ENCODE peak calls at places on chromosomes 2 and 18, in eight cellular contexts. M is EL; O is posterior cingulate gyrus; C is GM12891; L is T-helper 2 cell; B is amygdala; K is activated naive CD4-positive, alpha-beta T cell; V is stimulated activated CD4-positive, alpha-beta T cell treated with anti-CD3 and anti-CD28 coated beads, Interleukin-12 subunit alpha, Interleukin-12 subunit beta, amount 100 ng/mL, for 24 hours. A is an unnamed sample.

GRCh38 chr2:63049291-63050185 is 1.1 kb upstream of the OTX1 start:
- DNase-seq in B (no peak), L (no peak), M (no peak), C (no peak), K (no peak), V (no peak), O (no peak), A (no peak)

GRCh38 chr2:3585239-3586109 is 9.4 kb upstream of the COLEC11 start:
- DNase-seq in L (no peak), V (no peak), C (no peak), B (no peak), O (no peak), M (peak), K (no peak), A (no peak)

GRCh38 chr2:137367361-137367760 is 596.9 kb upstream of the HNMT start:
- DNase-seq in V (no peak), O (no peak), L (no peak), B (no peak), K (no peak), M (peak), C (no peak), A (no peak)

GRCh38 chr2:133194068-133194655 is 374.1 kb downstream of the NCKAP5 start:
- DNase-seq in K (no peak), V (no peak), B (no peak), C (no peak), L (no peak), M (no peak), O (no peak), A (no peak)

GRCh38 chr2:15031745-15032240 is 399.3 kb downstream of the LRATD1 start:
- DNase-seq in C (no peak), O (no peak), V (no peak), L (no peak), K (no peak), B (no peak), M (no peak), A (no peak)

GRCh38 chr2:46815121-46815802 is 100.3 kb downstream of the MCFD2 start:
- DNase-seq in L (no peak), C (no peak), K (no peak), V (no peak), M (no peak), O (no peak), B (no peak), A (no peak)

GRCh38 chr2:64143154-64144056 is 815 bp downstream of the PELI1 start:
- DNase-seq in B (no peak), V (no peak), L (peak), C (peak), M (peak), K (peak), O (peak), A (peak)

GRCh38 chr2:7432426-7432825 is 515.2 kb downstream of the RNF144A start:
- DNase-seq in O (no peak), B (no peak), M (no peak), C (no peak), V (no peak), K (no peak), L (no peak), A (no peak)

GRCh38 chr2:158458617-158458920 is 1.8 kb downstream of the PKP4 start:
- DNase-seq in B (no peak), K (no peak), C (no peak), M (peak), O (no peak), V (no peak), L (no peak), A (no peak)

GRCh38 chr18:11741505-11742145 is 52.6 kb downstream of the GNAL start:
- DNase-seq in M (peak), V (no peak), L (no peak), O (no peak), B (no peak), K (no peak), C (no peak), A (no peak)

GRCh38 chr2:234494361-234495075 is 2.4 kb downstream of the ARL4C start:
- DNase-seq in C (no peak), B (no peak), V (no peak), O (no peak), L (no peak), M (no peak), K (no peak), A (no peak)

GRCh38 chr2:233133239-233133638 is 73.1 kb downstream of the INPP5D start:
- DNase-seq in K (no peak), O (no peak), B (no peak), C (no peak), M (no peak), V (no peak), L (no peak), A (no peak)

GRCh38 chr2:39375917-39376316 is 61.2 kb downstream of the MAP4K3 start:
- DNase-seq in B (no peak), V (no peak), C (no peak), M (no peak), O (no peak), L (no peak), K (no peak), A (no peak)

GRCh38 chr2:240925191-240925575 is 19.0 kb downstream of the CROCC2 start:
- DNase-seq in V (no peak), C (no peak), K (no peak), O (peak), M (no peak), L (no peak), B (no peak), A (no peak)

GRCh38 chr2:6233932-6234331 is 541.7 kb downstream of the SOX11 start:
- DNase-seq in O (no peak), K (no peak), B (no peak), C (no peak), M (no peak), V (no peak), L (no peak), A (no peak)

GRCh38 chr18:23798824-23799223 is 109.6 kb downstream of the LAMA3 start:
- DNase-seq in O (no peak), C (no peak), B (no peak), V (no peak), L (no peak), K (no peak), M (no peak), A (no peak)

GRCh38 chr2:27729614-27730013 is 41.9 kb upstream of the MRPL33 start:
- DNase-seq in O (no peak), V (no peak), B (no peak), K (no peak), M (no peak), C (no peak), L (no peak), A (no peak)

GRCh38 chr2:197195591-197195990 is 115.0 kb downstream of the ANKRD44 start:
- DNase-seq in B (no peak), K (no peak), V (no peak), M (no peak), C (no peak), L (no peak), O (no peak), A (no peak)

GRCh38 chr2:215332876-215333600 is 21.2 kb downstream of the ATIC start:
- DNase-seq in C (no peak), K (no peak), B (no peak), M (no peak), V (no peak), O (no peak), L (no peak), A (peak)

GRCh38 chr18:13370995-13371625 is 152.6 kb downstream of the LDLRAD4 start:
- DNase-seq in C (no peak), B (no peak), M (no peak), O (no peak), V (no peak), L (no peak), K (no peak), A (no peak)

GRCh38 chr2:241542278-241542605 is 16.3 kb upstream of the BOK start:
- DNase-seq in L (no peak), M (no peak), C (no peak), V (no peak), B (no peak), K (no peak), O (no peak), A (no peak)